ENCODE peak calls at places on chromosomes 12 and 14, in five cellular contexts. A is left ventricle myocardium inferior, K is body of pancreas, Q is IMR-90, E is SK-N-SH. G is an unnamed sample. For H3K4me1 and H3K27me3, the result is how much of the 10 kb centered on the place peaks cover.

GRCh38 chr14:34699873-34700621 is 14.3 kb downstream of the CFL2 start:
- DNase-seq in K (no peak), A (no peak), E (peak), Q (peak), G (no peak)

GRCh38 chr12:121668750-121669524 is 517 bp downstream of the MORN3 start:
- DNase-seq in A (no peak), K (peak), E (peak), Q (peak), G (peak)

GRCh38 chr12:22121224-22121623 is 75.2 kb downstream of the CMAS start:
- DNase-seq in A (no peak), Q (no peak), E (no peak), K (peak), G (no peak)

GRCh38 chr12:19683178-19683927 is 244.1 kb downstream of the AEBP2 start:
- DNase-seq in A (no peak), K (no peak), Q (peak), E (no peak), G (no peak)

GRCh38 chr12:89524201-89525001 is at the start of gene GALNT4:
- DNase-seq in K (peak), E (peak), Q (peak), A (peak), G (peak)

GRCh38 chr12:6285063-6285477 is 25.4 kb upstream of the PLEKHG6 start:
- DNase-seq in A (no peak), E (peak), K (peak), Q (peak), G (peak)

GRCh38 chr14:22466520-22466919 is 122.5 kb downstream of the DAD1 start:
- DNase-seq in K (no peak), Q (peak), E (no peak), A (no peak), G (no peak)

GRCh38 chr14:84025258-84026012 is 1504.5 kb upstream of the FLRT2 start:
- DNase-seq in Q (no peak), A (peak), E (no peak), K (peak), G (no peak)

GRCh38 chr12:14885718-14886201 is at the start of gene MGP:
- DNase-seq in E (no peak), Q (peak), A (no peak), K (no peak), G (peak)

GRCh38 chr12:86212970-86213369 is 43.2 kb downstream of the MGAT4C start:
- DNase-seq in E (peak), A (no peak), K (no peak), Q (no peak), G (no peak)

GRCh38 chr14:55117816-55118441 is 11.1 kb upstream of the LGALS3 start:
- DNase-seq in Q (no peak), A (no peak), E (no peak), K (no peak), G (no peak)

GRCh38 chr14:105484069-105484996 is 2.4 kb upstream of the CRIP1 start:
- DNase-seq in E (no peak), Q (no peak), A (peak), K (no peak), G (no peak)

GRCh38 chr14:21244546-21244945 is 24.7 kb downstream of the HNRNPC start:
- DNase-seq in A (no peak), Q (no peak), E (no peak), K (no peak), G (no peak)

GRCh38 chr12:24773996-24774395 is 174.9 kb downstream of the BCAT1 start:
- DNase-seq in Q (no peak), E (no peak), A (no peak), K (no peak), G (no peak)

GRCh38 chr12:122669397-122670070 is 33.6 kb downstream of the HCAR2 start:
- DNase-seq in K (no peak), Q (peak), A (no peak), E (no peak), G (no peak)

GRCh38 chr12:93302331-93303229 is 75.1 kb upstream of the NUDT4 start:
- DNase-seq in A (no peak), K (no peak), Q (peak), E (no peak), G (no peak)

GRCh38 chr12:9864913-9865675 is 4.1 kb downstream of the CLEC2B start:
- DNase-seq in A (no peak), K (no peak), E (no peak), Q (no peak), G (no peak)

GRCh38 chr12:3098436-3098835 is 21.3 kb downstream of the TSPAN9 start:
- DNase-seq in A (no peak), Q (no peak), K (no peak), E (no peak), G (no peak)

GRCh38 chr12:3097836-3098235 is 20.7 kb downstream of the TSPAN9 start:
- DNase-seq in Q (no peak), K (no peak), E (peak), A (no peak), G (no peak)

GRCh38 chr12:3099146-3099545 is 22.0 kb downstream of the TSPAN9 start:
- DNase-seq in Q (no peak), K (no peak), A (no peak), E (no peak), G (no peak)

GRCh38 chr12:3101309-3102022 is 24.3 kb downstream of the TSPAN9 start:
- DNase-seq in Q (peak), E (no peak), K (no peak), A (no peak), G (no peak)

GRCh38 chr12:3097186-3097804 is 20.1 kb downstream of the TSPAN9 start:
- DNase-seq in K (peak), A (peak), Q (peak), E (peak), G (peak)
- H3K4me1 ChIP-seq in K (under half), A (half or more), Q (under half), E (under half), G (under half)

DNA sequence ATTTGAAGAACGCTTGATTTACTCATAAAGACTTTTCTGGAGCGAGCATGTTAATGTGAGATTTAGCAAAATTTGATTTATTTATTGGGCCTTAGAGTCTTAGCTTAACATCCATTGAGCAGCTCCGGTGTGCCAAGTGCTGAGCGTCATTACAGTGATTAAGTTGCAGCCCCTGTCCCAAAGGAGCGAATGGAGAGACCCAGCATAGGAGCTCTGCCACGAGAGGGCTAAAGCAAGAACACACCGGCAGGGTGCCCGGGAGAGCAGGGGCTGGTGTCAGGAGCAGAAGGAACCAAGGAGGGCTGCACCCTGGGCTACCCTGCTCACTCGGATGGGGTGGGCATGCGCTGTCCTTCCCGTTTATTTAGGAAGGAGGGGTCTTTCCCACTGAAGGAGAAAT is 50.6 kb downstream of the PPP2R5C start:
- DNase-seq in Q (no peak), A (no peak), K (no peak), E (no peak), G (peak)
- H3K4me3 ChIP-seq in Q (no peak), A (peak), K (no peak), E (peak), G (peak)

DNA sequence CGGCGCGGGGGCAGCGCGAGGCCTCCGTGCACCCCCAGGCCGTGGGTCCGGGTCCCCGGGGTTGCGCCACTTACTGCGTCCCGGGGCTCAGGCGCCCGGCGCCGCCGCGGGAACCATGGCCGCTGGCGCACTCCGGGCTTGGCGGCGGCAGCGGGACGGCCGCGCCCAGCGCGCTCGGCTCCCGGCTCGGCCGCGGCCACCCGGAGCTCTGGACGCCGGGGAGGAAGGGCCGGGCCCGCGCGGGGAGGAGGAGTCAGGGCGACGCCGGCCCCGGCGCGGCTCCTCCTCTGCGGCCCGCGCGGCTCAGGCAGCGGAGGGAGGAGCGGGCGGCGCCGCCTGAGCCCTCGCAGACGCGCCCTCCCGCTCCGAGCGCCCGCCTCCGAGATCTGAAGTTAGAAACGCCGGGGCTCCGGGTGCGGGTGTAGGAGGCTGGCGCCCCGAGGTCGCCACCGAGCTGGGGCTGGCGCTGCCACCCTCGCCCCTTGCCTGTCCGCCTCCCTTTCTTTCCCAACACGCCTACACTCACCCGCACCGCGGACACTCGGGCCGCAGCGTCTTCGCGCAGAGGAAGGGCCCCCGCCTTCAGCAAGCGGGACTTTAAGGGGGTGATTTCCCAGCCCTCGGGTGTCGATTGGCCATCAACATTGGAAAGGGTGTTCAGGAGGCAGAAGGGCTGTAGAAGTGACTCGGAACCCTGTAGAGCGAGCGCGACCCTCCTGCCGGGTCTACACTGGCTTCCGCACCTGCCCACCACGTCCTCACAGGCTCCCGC is at the start of gene NIN:
- DNase-seq in A (peak), Q (peak), E (peak), K (peak), G (peak)
- H3K27me3 ChIP-seq in A (under half), Q (under half), E (under half), K (under half), G (under half)

GRCh38 chr12:62270384-62270783 is 10.2 kb downstream of the USP15 start:
- DNase-seq in E (no peak), Q (no peak), K (no peak), A (no peak), G (no peak)
- H3K4me1 ChIP-seq in E (under half), Q (under half), K (half or more), A (half or more), G (under half)

GRCh38 chr14:104229621-104230041 is 91.2 kb downstream of the KIF26A start:
- DNase-seq in E (no peak), Q (no peak), K (no peak), A (no peak), G (no peak)
- H3K4me3 ChIP-seq in E (no peak), Q (no peak), K (no peak), A (no peak), G (no peak)

DNA sequence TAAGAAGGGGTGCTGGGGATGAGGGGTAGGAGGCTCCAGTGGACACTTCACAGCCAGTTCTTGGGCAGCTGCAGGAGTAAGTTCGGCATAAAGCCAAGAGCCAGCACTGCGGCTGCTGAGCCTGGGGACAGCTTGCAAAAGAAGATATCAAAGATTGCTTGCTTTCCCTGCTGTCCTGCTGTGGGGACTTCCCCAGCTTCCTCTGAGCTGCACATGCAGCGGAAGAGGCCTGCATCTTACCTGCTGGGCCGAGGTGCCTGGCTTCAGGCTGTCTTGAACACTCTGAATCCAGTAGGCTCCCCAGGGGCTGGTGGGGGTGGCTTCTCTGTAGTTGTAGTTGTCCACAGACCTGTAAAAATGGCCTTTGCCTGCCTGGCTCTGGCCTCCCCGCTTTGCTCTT is 1.3 kb downstream of the CHGA start:
- DNase-seq in Q (no peak), K (no peak), E (no peak), A (no peak), G (peak)
- H3K27me3 ChIP-seq in Q (under half), K (under half), E (under half), A (half or more), G (under half)

DNA sequence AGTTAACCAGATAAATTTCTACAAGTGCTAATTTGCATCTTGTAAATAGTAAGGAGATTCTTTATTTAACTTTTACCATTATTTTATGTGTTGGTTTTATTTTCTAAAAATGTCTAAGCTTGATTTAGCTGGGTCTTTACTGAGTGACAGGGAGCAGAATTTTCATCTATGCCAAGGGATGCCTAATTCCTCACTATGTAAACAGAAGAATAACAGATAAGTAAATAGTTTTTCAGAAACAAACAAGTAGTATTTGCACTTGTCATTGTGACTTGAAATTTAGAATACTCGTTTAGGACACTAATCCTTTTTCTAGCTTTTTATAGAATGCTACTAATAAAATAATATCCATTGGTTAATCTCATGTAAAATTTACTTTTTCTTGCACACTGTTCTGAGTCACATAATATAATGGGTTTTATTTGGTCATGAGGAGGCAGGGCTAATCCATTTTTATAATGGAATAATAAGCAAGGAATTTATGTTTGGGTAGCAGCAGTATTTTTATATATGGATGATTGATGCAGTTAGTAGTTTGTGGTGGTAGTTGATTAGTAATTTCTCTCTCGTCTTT is 746.5 kb downstream of the SLC6A15 start:
- DNase-seq in A (no peak), E (no peak), Q (no peak), K (no peak), G (no peak)
- H3K4me1 ChIP-seq in A (under half), E (under half), Q (under half), K (under half), G (under half)

DNA sequence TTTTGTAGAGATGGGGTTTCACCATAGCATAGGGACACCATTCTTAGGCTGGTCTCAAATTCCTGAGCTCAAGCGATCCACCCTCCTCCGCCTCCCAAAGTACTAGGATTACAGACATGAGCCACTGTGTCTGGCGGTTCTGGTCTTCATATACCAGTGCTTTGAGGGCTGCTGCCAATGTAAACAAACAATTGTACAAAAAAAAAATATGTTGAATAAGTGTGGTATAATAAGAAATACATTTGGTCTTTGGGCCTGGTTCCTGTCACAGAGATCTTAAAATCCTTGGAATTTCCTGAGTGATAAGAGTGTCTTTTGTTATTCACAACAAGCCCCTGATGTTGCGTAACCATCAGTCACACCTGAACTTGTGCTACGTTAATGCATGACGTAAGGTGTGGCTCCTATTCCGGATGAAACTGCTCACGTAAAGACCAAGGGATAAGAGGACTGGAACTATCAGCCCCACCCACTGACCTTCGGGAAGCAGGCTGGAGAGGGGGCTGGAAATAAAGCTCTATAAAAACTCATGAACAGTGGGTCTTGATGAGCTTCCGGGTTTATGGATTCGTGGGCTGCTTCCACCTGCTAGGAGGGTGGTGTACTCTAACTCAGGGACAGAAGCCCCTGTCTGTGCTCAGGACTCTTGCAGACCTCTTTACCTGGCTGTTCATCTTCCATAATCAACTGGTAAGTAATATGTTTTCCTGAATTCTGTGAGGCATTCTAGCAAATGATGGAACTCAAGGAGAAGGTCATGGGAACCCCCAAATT is 16.5 kb upstream of the RIMKLB start:
- DNase-seq in K (no peak), A (no peak), E (no peak), Q (peak), G (no peak)
- H3K4me3 ChIP-seq in K (no peak), A (peak), E (no peak), Q (no peak), G (no peak)

G was measured in BE2C.